ENCODE peak calls at places on chromosomes 7 and 10, in four cellular contexts. P is endodermal cell, R is A549, U is Panc1. G is an unnamed sample.

GRCh38 chr10:95350830-95351228 is 60.0 kb upstream of the PDLIM1 start:
- DNase-seq in P (no peak), R (no peak), U (no peak), G (no peak)

GRCh38 chr10:89966211-89966610 is 264.8 kb downstream of the KIF20B start:
- DNase-seq in P (no peak), R (no peak), U (no peak), G (no peak)

GRCh38 chr7:107312418-107312817 is 143.6 kb downstream of the HBP1 start:
- DNase-seq in P (no peak), R (no peak), U (no peak), G (no peak)

GRCh38 chr7:1403844-1404404 is 55.3 kb downstream of the MICALL2 start:
- DNase-seq in P (no peak), R (peak; percentile 65), U (no peak), G (no peak)

GRCh38 chr10:3045471-3046209 is 21.7 kb upstream of the PFKP start:
- DNase-seq in P (peak; percentile 87), R (peak; percentile 82), U (no peak), G (no peak)

GRCh38 chr7:19353158-19353557 is 207.9 kb upstream of the FERD3L start:
- DNase-seq in P (no peak), R (no peak), U (no peak), G (no peak)

GRCh38 chr10:11610855-11611247 is 599 bp downstream of the USP6NL start:
- DNase-seq in P (peak; percentile 65), R (peak; percentile 40), U (no peak), G (no peak)

GRCh38 chr7:41817386-41817785 is 114.5 kb upstream of the INHBA start:
- DNase-seq in P (no peak), R (no peak), U (no peak), G (no peak)

GRCh38 chr10:29783211-29783947 is 148.6 kb upstream of the SVIL start:
- DNase-seq in P (no peak), R (no peak), U (no peak), G (no peak)

GRCh38 chr7:7214398-7215347 is 32.3 kb downstream of the C1GALT1 start:
- DNase-seq in P (no peak), R (no peak), U (no peak), G (no peak)

GRCh38 chr10:108427081-108427480 is 1262.6 kb upstream of the SORCS1 start:
- DNase-seq in P (no peak), R (no peak), U (no peak), G (no peak)

GRCh38 chr7:45451636-45452035 is 122.5 kb upstream of the ADCY1 start:
- DNase-seq in P (no peak), R (no peak), U (no peak), G (no peak)

GRCh38 chr7:158255156-158255555 is 332.5 kb downstream of the PTPRN2 start:
- DNase-seq in P (peak; percentile 32), R (no peak), U (no peak), G (no peak)

GRCh38 chr10:3102721-3103410 is 35.5 kb downstream of the PFKP start:
- DNase-seq in P (no peak), R (peak; percentile 82), U (no peak), G (no peak)

GRCh38 chr7:80499350-80499955 is 12.4 kb downstream of the GNAT3 start:
- DNase-seq in P (peak; percentile 66), R (peak; percentile 81), U (peak; percentile 89), G (peak; percentile 72)

GRCh38 chr10:75042292-75042974 is 69.0 kb upstream of the SAMD8 start:
- DNase-seq in P (no peak), R (no peak), U (no peak), G (peak; percentile 91)

GRCh38 chr7:81161459-81162075 is 242.7 kb upstream of the SEMA3C start:
- DNase-seq in P (no peak), R (peak; percentile 85), U (no peak), G (peak; percentile 80)

GRCh38 chr7:143884978-143885559 is 16.9 kb downstream of the TCAF1 start:
- DNase-seq in P (peak; percentile 94), R (no peak), U (no peak), G (no peak)

GRCh38 chr7:156423876-156424275 is 216.7 kb upstream of the RNF32 start:
- DNase-seq in P (no peak), R (no peak), U (no peak), G (no peak)

GRCh38 chr10:103629581-103629980 is 136.1 kb downstream of the NEURL1 start:
- DNase-seq in P (no peak), R (no peak), U (no peak), G (no peak)

GRCh38 chr10:68938884-68939283 is 17.1 kb upstream of the DDX21 start:
- DNase-seq in P (no peak), R (no peak), U (no peak), G (no peak)

GRCh38 chr7:112511451-112512220 is 30.8 kb downstream of the LSMEM1 start:
- DNase-seq in P (peak; percentile 17), R (no peak), U (no peak), G (no peak)

GRCh38 chr7:18974803-18975202 is 142.6 kb downstream of the TWIST1 start:
- DNase-seq in P (no peak), R (peak; percentile 48), U (no peak), G (no peak)

GRCh38 chr7:129989466-129989865 is 36.7 kb upstream of the UBE2H start:
- DNase-seq in P (no peak), R (no peak), U (no peak), G (no peak)

GRCh38 chr7:80896856-80897598 is 21.8 kb downstream of the SEMA3C start:
- DNase-seq in P (no peak), R (no peak), U (no peak), G (no peak)

GRCh38 chr10:126062132-126063032 is 166.0 kb downstream of the FANK1 start:
- DNase-seq in P (no peak), R (peak; percentile 89), U (peak; percentile 93), G (peak; percentile 95)

GRCh38 chr10:93342346-93342745 is 139.8 kb downstream of the MYOF start:
- DNase-seq in P (no peak), R (no peak), U (no peak), G (no peak)

GRCh38 chr7:140478361-140479061 is 794 bp downstream of the MKRN1 start:
- DNase-seq in P (peak; percentile 77), R (peak; percentile 13), U (no peak), G (no peak)

GRCh38 chr7:16891338-16891737 is 9.6 kb upstream of the AGR3 start:
- DNase-seq in P (peak; percentile 66), R (peak; percentile 78), U (peak; percentile 65), G (peak; percentile 30)

GRCh38 chr10:86206216-86206615 is 160.4 kb downstream of the GRID1 start:
- DNase-seq in P (no peak), R (no peak), U (no peak), G (no peak)

GRCh38 chr7:102914585-102914984 is 1.8 kb downstream of the LRRC17 start:
- DNase-seq in P (peak; percentile 67), R (no peak), U (no peak), G (no peak)

GRCh38 chr10:33410860-33411234 is 76.4 kb upstream of the NRP1 start:
- DNase-seq in P (no peak), R (no peak), U (no peak), G (no peak)

GRCh38 chr7:158809596-158809995 is 19.7 kb downstream of the ESYT2 start:
- DNase-seq in P (no peak), R (no peak), U (no peak), G (no peak)

GRCh38 chr10:113060221-113061053 is 110.4 kb downstream of the TCF7L2 start:
- DNase-seq in P (peak; percentile 70), R (no peak), U (no peak), G (no peak)

GRCh38 chr10:17758896-17759295 is 6.9 kb downstream of the TMEM236 start:
- DNase-seq in P (no peak), R (no peak), U (no peak), G (no peak)

GRCh38 chr7:104111294-104111693 is 96.5 kb downstream of the ORC5 start:
- DNase-seq in P (no peak), R (no peak), U (no peak), G (no peak)

DNA sequence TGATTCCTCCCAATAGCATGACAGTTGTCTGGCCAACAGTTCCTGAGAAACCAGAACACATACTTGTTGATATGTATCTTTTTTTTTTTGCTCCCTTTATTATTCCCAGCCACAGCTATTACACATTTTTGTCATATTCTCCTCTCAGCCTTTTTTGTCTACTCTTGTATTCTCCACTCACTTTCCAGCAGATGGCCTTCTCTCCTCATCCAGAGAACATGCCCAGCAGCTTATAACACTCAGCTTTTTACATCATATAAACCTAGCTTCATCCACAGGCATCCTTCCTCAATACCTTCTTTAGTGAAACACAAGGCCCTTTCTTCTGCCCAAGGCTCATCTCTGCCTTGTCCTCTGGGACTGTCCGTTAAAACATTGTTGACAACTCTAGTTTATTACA is 101.7 kb downstream of the ORC5 start:
- DNase-seq in P (no peak), R (no peak), U (no peak), G (no peak)
- TF ChIP-seq CTCF in P (peak; percentile 22), R (no peak), U (peak; percentile 13), G (no peak)

DNA sequence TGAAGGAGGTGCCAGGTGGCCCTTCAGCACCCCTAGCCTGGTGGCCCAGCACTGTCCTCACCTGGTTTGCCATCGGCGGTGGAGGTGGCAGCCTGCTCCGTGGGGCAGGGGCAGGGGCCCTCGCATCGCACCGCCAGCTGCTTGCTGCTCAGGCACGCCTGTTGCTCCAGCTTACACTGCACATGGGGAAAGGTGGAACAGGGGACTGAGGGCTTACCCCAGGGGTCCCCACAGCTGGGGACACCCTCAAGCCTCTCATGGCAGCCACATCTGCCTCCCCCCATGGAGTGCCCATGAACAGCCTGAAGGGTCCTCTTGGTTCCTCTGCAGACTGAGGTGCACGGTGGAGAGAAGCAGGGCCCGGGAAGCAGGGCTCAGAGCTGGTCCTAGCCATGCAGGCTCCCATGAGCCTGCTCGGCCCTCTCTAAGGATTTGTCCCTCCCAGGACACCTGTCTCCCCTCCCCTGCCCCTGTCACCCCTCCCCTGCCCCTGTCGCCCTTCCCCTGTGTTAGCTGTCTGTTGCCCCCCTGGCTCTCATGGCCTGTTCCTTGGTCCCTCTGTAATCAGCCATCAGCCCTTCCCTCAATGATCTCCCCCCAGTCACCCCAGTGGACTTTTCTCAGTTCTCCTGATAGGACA is 20.1 kb downstream of the SPOCK2 start:
- DNase-seq in P (no peak), R (no peak), U (no peak), G (no peak)
- H3K4me3 ChIP-seq in P (no peak overlapping the region), R (no peak overlapping the region), U (no peak overlapping the region), G (no peak overlapping the region)

GRCh38 chr7:12287886-12288285 is 76.8 kb downstream of the TMEM106B start:
- DNase-seq in P (no peak), R (no peak), U (no peak), G (peak; percentile 3)

GRCh38 chr7:12289996-12290395 is 78.9 kb downstream of the TMEM106B start:
- DNase-seq in P (no peak), R (no peak), U (no peak), G (no peak)

GRCh38 chr7:12294701-12295100 is 83.6 kb downstream of the TMEM106B start:
- DNase-seq in P (no peak), R (no peak), U (no peak), G (no peak)

GRCh38 chr7:12296051-12296570 is 85.0 kb downstream of the TMEM106B start:
- DNase-seq in P (no peak), R (no peak), U (no peak), G (no peak)

DNA sequence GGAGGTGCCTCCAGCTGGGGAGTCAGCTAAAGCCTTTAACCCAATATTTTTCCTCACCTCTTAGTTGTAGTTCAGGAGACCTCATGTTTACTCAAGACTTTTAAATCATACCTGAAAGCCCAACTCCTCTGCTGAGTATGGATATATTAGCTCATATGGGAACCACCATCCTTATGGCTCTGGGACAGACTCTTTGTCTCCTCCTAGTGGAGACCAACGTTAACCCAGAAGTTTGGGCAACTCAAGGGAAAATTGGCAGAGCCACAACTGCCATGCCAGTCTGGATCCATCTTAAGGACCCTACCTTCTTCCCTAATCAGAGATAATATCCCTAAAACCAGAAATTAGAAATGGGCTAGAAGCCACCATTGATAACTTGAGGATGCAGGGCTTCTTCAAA is 80.8 kb downstream of the TMEM106B start:
- DNase-seq in P (no peak), R (peak; percentile 18), U (no peak), G (no peak)
- TF ChIP-seq CTCF in P (peak; percentile 55), R (peak; percentile 3), U (peak; percentile 38), G (peak; percentile 47)

GRCh38 chr7:36777855-36778254 is 53.6 kb upstream of the AOAH start:
- DNase-seq in P (no peak), R (no peak), U (no peak), G (no peak)
- H3K4me3 ChIP-seq in P (no peak overlapping the region), R (no peak overlapping the region), U (no peak overlapping the region), G (no peak overlapping the region)